ENCODE peak calls at places on chromosomes 6 and 20, in nine cellular contexts. E, L, S, A, M, C, K, P and Q are unnamed samples.

GRCh38 chr20:57404419-57405072 is 13.3 kb downstream of the RBM38 start:
- DNase-seq in C (no peak), M (no peak), S (no peak), P (no peak), A (no peak), K (no peak), E (no peak), L (no peak), Q (no peak)

GRCh38 chr6:99119109-99120031 is 171.6 kb upstream of the FBXL4 start:
- DNase-seq in E (peak; percentile 52), M (peak; percentile 57), P (peak; percentile 7), S (no peak), L (no peak), C (peak; percentile 4), A (no peak), K (no peak), Q (no peak)

GRCh38 chr6:658244-658643 is 1.3 kb upstream of the HUS1B start:
- DNase-seq in P (no peak), A (no peak), K (no peak), M (no peak), C (peak; percentile 15), E (peak; percentile 90), L (no peak), S (no peak), Q (no peak)

GRCh38 chr6:159908940-159909339 is 18.2 kb downstream of the MAS1 start:
- DNase-seq in L (no peak), E (no peak), A (no peak), M (no peak), C (no peak), P (no peak), K (no peak), S (no peak), Q (no peak)

GRCh38 chr6:135318728-135319469 is 137.8 kb downstream of the MYB start:
- DNase-seq in K (no peak), C (no peak), A (no peak), M (no peak), P (no peak), S (no peak), L (no peak), E (no peak), Q (no peak)

GRCh38 chr6:34146021-34146782 is at the start of gene GRM4:
- DNase-seq in M (no peak), P (no peak), E (no peak), K (no peak), A (no peak), S (no peak), C (no peak), L (no peak), Q (no peak)

GRCh38 chr6:100475554-100476325 is 11.0 kb upstream of the SIM1 start:
- DNase-seq in L (no peak), P (no peak), S (no peak), E (no peak), C (no peak), M (peak; percentile 60), K (no peak), A (no peak), Q (no peak)

GRCh38 chr6:3376888-3377535 is 79.8 kb downstream of the SLC22A23 start:
- DNase-seq in K (no peak), E (no peak), C (no peak), A (no peak), L (no peak), M (peak; percentile 49), S (no peak), P (no peak), Q (no peak)

GRCh38 chr6:2938632-2939083 is 32.7 kb downstream of the SERPINB6 start:
- DNase-seq in C (no peak), A (no peak), M (peak; percentile 78), S (peak; percentile 56), E (no peak), L (peak; percentile 14), P (peak; percentile 74), K (no peak), Q (no peak)

GRCh38 chr6:71107935-71108420 is 151.1 kb upstream of the B3GAT2 start:
- DNase-seq in P (no peak), A (no peak), C (peak; percentile 18), S (no peak), E (peak; percentile 81), L (no peak), M (no peak), K (no peak), Q (no peak)

GRCh38 chr6:45049188-45049843 is 278.8 kb upstream of the RUNX2 start:
- DNase-seq in E (peak; percentile 21), K (no peak), S (no peak), P (no peak), M (peak; percentile 51), C (no peak), A (no peak), L (no peak), Q (no peak)

GRCh38 chr20:34852298-34852697 is 20.4 kb downstream of the GGT7 start:
- DNase-seq in L (no peak), P (no peak), S (no peak), A (no peak), M (no peak), E (no peak), K (no peak), C (no peak), Q (no peak)

GRCh38 chr6:78701407-78701806 is 165.9 kb upstream of the IRAK1BP1 start:
- DNase-seq in P (no peak), L (no peak), A (no peak), S (no peak), M (peak; percentile 60), E (no peak), C (peak; percentile 6), K (no peak), Q (no peak)

GRCh38 chr20:49508435-49509199 is 26.1 kb upstream of the KCNB1 start:
- DNase-seq in C (no peak), M (peak; percentile 80), A (no peak), L (no peak), E (peak; percentile 62), S (no peak), K (no peak), P (peak; percentile 61), Q (no peak)

GRCh38 chr6:45773906-45774305 is 241.8 kb downstream of the CLIC5 start:
- DNase-seq in S (no peak), K (no peak), L (no peak), A (no peak), M (no peak), E (no peak), P (no peak), C (no peak), Q (no peak)

GRCh38 chr6:77466055-77467028 is 3.1 kb upstream of the HTR1B start:
- DNase-seq in C (peak; percentile 51), M (peak; percentile 32), S (peak; percentile 30), E (peak; percentile 82), L (peak; percentile 61), P (peak; percentile 15), K (no peak), A (no peak), Q (no peak)

GRCh38 chr20:855466-856360 is 22.2 kb downstream of the FAM110A start:
- DNase-seq in A (no peak), K (no peak), C (no peak), L (no peak), M (peak; percentile 11), P (no peak), E (no peak), S (no peak), Q (no peak)

DNA sequence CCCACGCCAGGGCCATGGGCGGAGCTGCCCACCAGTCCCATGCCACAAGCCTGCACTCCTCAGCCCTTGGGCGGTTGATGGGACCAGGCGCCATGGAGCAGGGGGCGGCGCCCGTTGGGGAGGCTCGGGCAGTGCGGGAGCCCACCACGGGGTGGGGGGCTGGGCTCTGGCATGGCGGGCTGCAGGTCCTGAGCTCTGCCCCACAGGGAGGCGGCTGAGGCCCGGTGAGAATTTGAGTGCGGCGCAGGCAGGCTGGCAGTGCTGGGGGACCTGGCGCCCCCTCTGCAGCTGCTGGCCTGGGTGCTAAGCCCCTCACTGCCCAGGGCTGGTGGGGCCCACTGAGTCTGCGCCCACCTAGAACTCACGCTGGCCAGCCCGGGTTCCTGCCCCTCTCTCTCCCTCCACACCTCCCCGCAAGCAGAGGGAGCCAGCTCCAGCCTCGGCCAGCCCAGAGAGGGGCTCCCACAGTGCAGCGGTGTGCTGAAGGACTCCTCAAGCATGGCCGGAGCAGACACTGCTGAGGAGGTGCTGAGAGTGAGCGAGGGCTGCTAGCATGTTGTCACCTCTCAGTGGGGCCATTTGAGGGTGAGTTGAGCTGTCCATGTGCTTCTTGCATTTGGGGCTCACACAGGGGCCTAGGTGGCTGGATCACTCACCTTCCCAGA is 4.0 kb downstream of the MRAP2 start:
- DNase-seq in M (no peak), S (no peak), A (no peak), L (no peak), K (no peak), P (no peak), E (no peak), C (no peak), Q (no peak)
- TF ChIP-seq CTCF in M (no peak), S (no peak), A (no peak), L (no peak), K (no peak), P (no peak), E (no peak), C (no peak), Q (no peak)

GRCh38 chr6:54085526-54085925 is 25.7 kb upstream of the MLIP start:
- DNase-seq in S (no peak), E (no peak), P (no peak), L (no peak), C (peak; percentile 70), K (no peak), M (no peak), A (no peak), Q (no peak)
- H3K27ac ChIP-seq in S (peak overlapping the region; percentile 58), E (peak overlapping the region; percentile 53), P (no peak overlapping the region), L (no peak overlapping the region), C (peak overlapping the region; percentile 32), K (no peak overlapping the region), M (no peak overlapping the region), A (no peak overlapping the region), Q (no peak overlapping the region)

DNA sequence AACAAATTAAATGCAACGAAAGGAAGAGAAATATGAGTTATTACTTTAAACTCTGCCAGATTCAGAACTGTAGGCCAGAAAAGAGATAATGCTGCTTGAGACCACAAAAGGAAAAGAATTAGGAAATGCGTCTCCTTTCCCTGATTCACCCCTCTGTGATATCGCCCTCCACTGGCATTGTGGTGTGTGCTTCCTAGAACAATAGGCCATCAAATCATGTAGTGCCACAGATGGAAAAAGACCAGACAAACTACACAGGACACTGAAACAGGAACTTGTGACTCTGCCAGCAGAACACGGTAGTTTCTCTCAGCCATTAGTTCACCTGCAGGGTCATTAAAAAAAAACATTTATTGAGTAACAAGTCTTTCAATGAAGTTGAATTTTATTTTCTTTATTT is 14.8 kb upstream of the LAMA4 start:
- DNase-seq in M (peak; percentile 36), L (no peak), A (no peak), E (peak; percentile 85), K (no peak), P (no peak), S (no peak), C (no peak), Q (no peak)
- TF ChIP-seq CTCF in M (peak; percentile 58), L (no peak), A (no peak), E (peak; percentile 67), K (no peak), P (peak; percentile 7), S (peak; percentile 15), C (peak; percentile 30), Q (no peak)

DNA sequence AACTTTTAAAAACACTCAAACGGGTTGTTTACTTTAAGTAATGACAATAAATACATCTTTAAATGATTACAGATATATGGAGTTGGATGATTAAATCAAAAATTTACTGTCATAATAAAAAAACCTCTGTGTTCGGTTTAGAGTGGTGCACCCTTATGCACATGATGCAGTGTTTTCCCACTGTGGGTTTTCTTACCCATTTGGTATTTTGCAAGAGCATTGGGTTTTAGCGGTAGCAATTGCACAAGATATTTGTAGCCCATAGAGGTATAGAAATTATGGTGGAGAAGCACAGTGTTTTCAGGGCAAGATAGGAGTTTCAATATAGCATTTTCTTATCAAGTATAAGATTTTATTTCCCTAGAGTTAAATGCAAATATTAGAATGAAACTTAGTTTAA is 410.8 kb upstream of the PLCB4 start:
- DNase-seq in A (no peak), E (no peak), M (no peak), P (no peak), L (no peak), C (no peak), K (no peak), S (no peak), Q (no peak)
- H3K27ac ChIP-seq in A (no peak overlapping the region), E (no peak overlapping the region), M (no peak overlapping the region), P (no peak overlapping the region), L (no peak overlapping the region), C (no peak overlapping the region), K (no peak overlapping the region), S (no peak overlapping the region), Q (no peak overlapping the region)